ENCODE peak calls at places on chromosome 12, in ten cellular contexts. R is AG08395, F is NCI-H1092, U is NCI-H1105, C is ELR, I is glutamatergic neuron, X is EH, Z is Calu3, G is mesothelial cell of epicardium, Q is HFF-Myc. T is an unnamed sample.

GRCh38 chr12:28024231-28024995 is 51.9 kb upstream of the PTHLH start:
- DNase-seq in R (peak), F (no peak), U (no peak), C (peak), I (no peak), X (peak), Z (no peak), G (no peak), Q (no peak), T (peak)

GRCh38 chr12:65536876-65537661 is 258.6 kb downstream of the MSRB3 start:
- DNase-seq in R (peak), F (no peak), U (no peak), C (peak), I (no peak), X (peak), Z (peak), G (no peak), Q (peak), T (peak)

GRCh38 chr12:12645485-12645884 is 33.8 kb downstream of the CREBL2 start:
- DNase-seq in R (peak), F (no peak), U (no peak), C (peak), I (no peak), X (peak), Z (peak), G (no peak), Q (peak), T (peak)

GRCh38 chr12:6553051-6553868 is 2.6 kb downstream of the IFFO1 start:
- DNase-seq in R (peak), F (no peak), U (no peak), C (peak), I (peak), X (peak), Z (no peak), G (no peak), Q (no peak), T (peak)

GRCh38 chr12:59808317-59808910 is 212.6 kb downstream of the SLC16A7 start:
- DNase-seq in R (peak), F (no peak), U (no peak), C (peak), I (no peak), X (peak), Z (no peak), G (no peak), Q (no peak), T (no peak)

GRCh38 chr12:53561590-53561953 is 54.3 kb upstream of the NPFF start:
- DNase-seq in R (peak), F (no peak), U (no peak), C (peak), I (no peak), X (peak), Z (peak), G (no peak), Q (peak), T (peak)

GRCh38 chr12:85923767-85924331 is 49.8 kb downstream of the NTS start:
- DNase-seq in R (peak), F (no peak), U (peak), C (peak), I (no peak), X (peak), Z (no peak), G (no peak), Q (peak), T (peak)

GRCh38 chr12:23847857-23848256 is 101.6 kb downstream of the SOX5 start:
- DNase-seq in R (no peak), F (no peak), U (no peak), C (no peak), I (no peak), X (no peak), Z (no peak), G (no peak), Q (no peak), T (no peak)

GRCh38 chr12:47356129-47356622 is 276.4 kb upstream of the AMIGO2 start:
- DNase-seq in R (no peak), F (no peak), U (no peak), C (no peak), I (no peak), X (no peak), Z (no peak), G (no peak), Q (no peak), T (no peak)

GRCh38 chr12:121628037-121628436 is 1.7 kb downstream of the ORAI1 start:
- DNase-seq in R (no peak), F (no peak), U (no peak), C (peak), I (no peak), X (peak), Z (peak), G (no peak), Q (no peak), T (no peak)

GRCh38 chr12:130954544-130954831 is 781 bp downstream of the ADGRD1 start:
- DNase-seq in R (no peak), F (no peak), U (no peak), C (no peak), I (no peak), X (no peak), Z (no peak), G (no peak), Q (no peak), T (no peak)

GRCh38 chr12:121287267-121287954 is 9.1 kb downstream of the CAMKK2 start:
- DNase-seq in R (peak), F (no peak), U (no peak), C (peak), I (no peak), X (peak), Z (no peak), G (no peak), Q (no peak), T (no peak)

GRCh38 chr12:25694072-25694471 is 141.0 kb upstream of the LMNTD1 start:
- DNase-seq in R (peak), F (no peak), U (no peak), C (peak), I (no peak), X (peak), Z (no peak), G (no peak), Q (peak), T (no peak)

GRCh38 chr12:127280393-127281275 is 986.3 kb upstream of the TMEM132C start:
- DNase-seq in R (no peak), F (peak), U (no peak), C (no peak), I (peak), X (no peak), Z (no peak), G (peak), Q (no peak), T (no peak)

GRCh38 chr12:66453837-66454236 is 151.5 kb downstream of the HELB start:
- DNase-seq in R (no peak), F (no peak), U (no peak), C (no peak), I (no peak), X (no peak), Z (no peak), G (no peak), Q (no peak), T (no peak)

GRCh38 chr12:69095765-69096477 is 143.4 kb upstream of the CPSF6 start:
- DNase-seq in R (no peak), F (no peak), U (no peak), C (no peak), I (no peak), X (no peak), Z (no peak), G (no peak), Q (no peak), T (no peak)

GRCh38 chr12:110354172-110354780 is 49.2 kb downstream of the ANAPC7 start:
- DNase-seq in R (no peak), F (no peak), U (no peak), C (peak), I (no peak), X (no peak), Z (no peak), G (no peak), Q (no peak), T (no peak)

GRCh38 chr12:107435520-107435919 is 250.1 kb upstream of the PWP1 start:
- DNase-seq in R (no peak), F (no peak), U (no peak), C (no peak), I (no peak), X (no peak), Z (no peak), G (no peak), Q (no peak), T (no peak)

GRCh38 chr12:108313609-108314331 is 25.3 kb downstream of the CMKLR1 start:
- DNase-seq in R (no peak), F (no peak), U (no peak), C (no peak), I (no peak), X (peak), Z (no peak), G (no peak), Q (no peak), T (no peak)

GRCh38 chr12:33438890-33439586 is 581 bp downstream of the SYT10 start:
- DNase-seq in R (peak), F (peak), U (peak), C (no peak), I (peak), X (no peak), Z (peak), G (peak), Q (peak), T (no peak)

GRCh38 chr12:110590806-110591326 is 7.7 kb upstream of the PPTC7 start:
- DNase-seq in R (peak), F (no peak), U (no peak), C (peak), I (no peak), X (peak), Z (no peak), G (no peak), Q (no peak), T (peak)

GRCh38 chr12:1083086-1083887 is 92.3 kb downstream of the ERC1 start:
- DNase-seq in R (no peak), F (no peak), U (no peak), C (no peak), I (peak), X (no peak), Z (no peak), G (no peak), Q (no peak), T (no peak)

GRCh38 chr12:69500631-69501030 is 30.4 kb downstream of the FRS2 start:
- DNase-seq in R (peak), F (no peak), U (no peak), C (peak), I (no peak), X (peak), Z (no peak), G (no peak), Q (no peak), T (no peak)

GRCh38 chr12:88299567-88300101 is 157.5 kb downstream of the TMTC3 start:
- DNase-seq in R (peak), F (no peak), U (no peak), C (peak), I (no peak), X (peak), Z (peak), G (no peak), Q (peak), T (peak)

GRCh38 chr12:94152292-94153083 is 4.1 kb downstream of the PLXNC1 start:
- DNase-seq in R (no peak), F (peak), U (no peak), C (no peak), I (no peak), X (peak), Z (no peak), G (no peak), Q (no peak), T (no peak)

GRCh38 chr12:62214847-62215246 is 45.4 kb upstream of the USP15 start:
- DNase-seq in R (no peak), F (no peak), U (no peak), C (no peak), I (no peak), X (no peak), Z (no peak), G (no peak), Q (no peak), T (no peak)

GRCh38 chr12:98532687-98533304 is 17.4 kb downstream of the TMPO start:
- DNase-seq in R (peak), F (no peak), U (peak), C (peak), I (no peak), X (peak), Z (peak), G (no peak), Q (peak), T (no peak)

GRCh38 chr12:57518920-57519757 is 1.2 kb downstream of the DDIT3 start:
- DNase-seq in R (no peak), F (no peak), U (no peak), C (peak), I (peak), X (peak), Z (no peak), G (no peak), Q (no peak), T (peak)

GRCh38 chr12:70854138-70854537 is 66.4 kb downstream of the PTPRR start:
- DNase-seq in R (no peak), F (no peak), U (no peak), C (no peak), I (no peak), X (no peak), Z (no peak), G (no peak), Q (no peak), T (no peak)

GRCh38 chr12:123131879-123132402 is 18.9 kb downstream of the PITPNM2 start:
- DNase-seq in R (no peak), F (peak), U (peak), C (no peak), I (no peak), X (no peak), Z (no peak), G (no peak), Q (no peak), T (no peak)

GRCh38 chr12:109767991-109768900 is 54.6 kb downstream of the FAM222A start:
- DNase-seq in R (no peak), F (no peak), U (no peak), C (no peak), I (no peak), X (no peak), Z (no peak), G (no peak), Q (no peak), T (no peak)

GRCh38 chr12:129973236-129973961 is 69.6 kb upstream of the TMEM132D start:
- DNase-seq in R (no peak), F (no peak), U (no peak), C (no peak), I (no peak), X (no peak), Z (no peak), G (no peak), Q (no peak), T (no peak)

GRCh38 chr12:94689002-94689645 is 38.8 kb upstream of the TMCC3 start:
- DNase-seq in R (no peak), F (no peak), U (no peak), C (peak), I (no peak), X (peak), Z (no peak), G (no peak), Q (no peak), T (peak)

GRCh38 chr12:130983328-130984017 is 29.8 kb downstream of the ADGRD1 start:
- DNase-seq in R (no peak), F (no peak), U (no peak), C (no peak), I (no peak), X (no peak), Z (no peak), G (no peak), Q (no peak), T (no peak)

GRCh38 chr12:25005376-25005775 is 56.5 kb upstream of the BCAT1 start:
- DNase-seq in R (no peak), F (no peak), U (no peak), C (no peak), I (no peak), X (no peak), Z (no peak), G (no peak), Q (no peak), T (no peak)

GRCh38 chr12:116346751-116347150 is 69.3 kb upstream of the MED13L start:
- DNase-seq in R (peak), F (no peak), U (no peak), C (peak), I (no peak), X (peak), Z (no peak), G (no peak), Q (peak), T (peak)

GRCh38 chr12:70645494-70646317 is 8.5 kb upstream of the PTPRB start:
- DNase-seq in R (peak), F (no peak), U (no peak), C (peak), I (no peak), X (peak), Z (peak), G (no peak), Q (peak), T (peak)

GRCh38 chr12:119593578-119594398 is at the start of gene TMEM233:
- DNase-seq in R (no peak), F (no peak), U (no peak), C (no peak), I (peak), X (no peak), Z (no peak), G (no peak), Q (no peak), T (no peak)

GRCh38 chr12:121218588-121219352 is 8.8 kb downstream of the P2RX4 start:
- DNase-seq in R (no peak), F (no peak), U (no peak), C (no peak), I (no peak), X (no peak), Z (no peak), G (no peak), Q (no peak), T (no peak)